ENCODE peak calls at places on chromosomes 13 and 19, in four cellular contexts. X is A549, L is heart left ventricle, C is IMR-90. E is an unnamed sample.

GRCh38 chr19:58409010-58409790 is 751 bp downstream of the ZNF584 start:
- DNase-seq in X (peak; percentile 66), L (no peak), C (peak; percentile 22), E (no peak)

GRCh38 chr13:110557610-110558305 is 3.8 kb downstream of the RAB20 start:
- DNase-seq in X (no peak), L (no peak), C (no peak), E (no peak)

GRCh38 chr19:16048583-16048982 is 27.7 kb upstream of the TPM4 start:
- DNase-seq in X (no peak), L (no peak), C (no peak), E (no peak)

GRCh38 chr19:10195199-10195519 is 406 bp upstream of the DNMT1 start:
- DNase-seq in X (no peak), L (no peak), C (no peak), E (no peak)

GRCh38 chr19:40237791-40238190 is 11.3 kb upstream of the CCNP start:
- DNase-seq in X (no peak), L (no peak), C (no peak), E (no peak)

GRCh38 chr13:24984134-24984533 is 111.8 kb upstream of the PABPC3 start:
- DNase-seq in X (no peak), L (no peak), C (no peak), E (no peak)

GRCh38 chr19:24166055-24166454 is 79.1 kb downstream of the ZNF254 start:
- DNase-seq in X (no peak), L (no peak), C (peak; percentile 65), E (no peak)

GRCh38 chr19:15251010-15251748 is 18.9 kb upstream of the EPHX3 start:
- DNase-seq in X (no peak), L (peak; percentile 88), C (peak; percentile 85), E (no peak)

DNA sequence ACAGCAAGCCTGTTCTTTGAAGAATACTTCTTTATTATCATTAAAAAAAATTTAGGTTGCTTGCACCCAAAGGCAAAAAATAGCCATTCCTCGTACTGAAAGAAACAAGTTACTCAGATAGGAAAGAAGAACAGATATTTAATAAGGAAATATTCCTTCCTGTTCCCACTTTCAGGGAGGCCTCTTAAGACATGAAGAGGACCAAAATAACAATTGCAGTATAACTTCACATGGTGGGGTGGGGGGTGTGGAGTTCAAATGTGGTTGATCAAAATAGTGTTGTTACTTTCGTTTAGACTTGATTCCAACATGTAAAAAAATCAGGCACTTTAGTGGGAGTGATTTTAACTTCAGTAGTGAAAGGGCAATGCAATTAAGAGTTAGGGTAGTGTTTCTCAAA is 3.6 kb downstream of the RGCC start:
- DNase-seq in X (no peak), L (no peak), C (no peak), E (no peak)
- H3K4me1 ChIP-seq in X (no peaks in the 10 kb centered on the region), L (peaks cover 17% of the 10 kb centered on the region), C (peaks cover 21% of the 10 kb centered on the region), E (peaks cover 69% of the 10 kb centered on the region)

GRCh38 chr13:22063416-22064124 is 392.7 kb downstream of the FGF9 start:
- DNase-seq in X (no peak), L (no peak), C (no peak), E (no peak)

GRCh38 chr13:22064854-22065646 is 394.2 kb downstream of the FGF9 start:
- DNase-seq in X (no peak), L (no peak), C (no peak), E (no peak)

GRCh38 chr13:22061806-22062391 is 391.0 kb downstream of the FGF9 start:
- DNase-seq in X (no peak), L (no peak), C (no peak), E (no peak)

GRCh38 chr13:22061371-22061805 is 390.5 kb downstream of the FGF9 start:
- DNase-seq in X (no peak), L (no peak), C (no peak), E (no peak)

DNA sequence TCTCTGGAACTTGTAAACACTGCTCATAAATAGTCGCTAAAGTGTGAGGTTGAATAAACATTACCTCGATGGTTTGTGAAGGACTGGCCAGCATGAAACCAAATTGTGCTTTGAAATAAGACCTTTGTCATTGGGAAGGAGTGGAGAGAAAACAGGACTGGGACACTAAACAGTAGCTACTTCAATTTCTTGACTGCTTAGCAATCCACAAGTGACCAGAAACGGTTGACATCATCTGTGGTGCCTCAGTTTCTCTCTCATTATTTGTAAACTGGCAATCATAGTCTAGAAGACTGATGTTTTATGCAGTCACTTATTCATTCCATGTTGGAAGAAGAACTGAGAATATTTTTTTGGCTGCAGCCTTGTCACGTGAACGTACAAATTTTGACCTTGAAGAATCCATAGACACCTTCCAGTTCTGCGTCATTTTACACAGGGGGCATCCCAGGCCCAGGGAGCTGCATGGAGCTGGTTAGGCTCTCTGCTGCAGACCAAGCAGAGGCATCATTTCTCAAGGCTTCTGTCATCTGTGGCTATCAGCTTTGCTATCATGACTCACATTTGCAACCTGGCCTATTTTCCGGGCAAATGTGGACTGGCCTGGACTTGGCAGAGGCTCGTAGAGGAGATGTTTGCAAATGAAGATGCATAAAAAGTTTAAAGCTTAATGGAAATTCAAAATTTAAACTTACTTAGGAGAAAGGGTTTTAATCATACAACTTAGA is 391.8 kb downstream of the FGF9 start:
- DNase-seq in X (no peak), L (no peak), C (peak; percentile 63), E (no peak)
- H3K27ac ChIP-seq in X (no peak overlapping the region), L (no peak overlapping the region), C (no peak overlapping the region), E (no peak overlapping the region)

DNA sequence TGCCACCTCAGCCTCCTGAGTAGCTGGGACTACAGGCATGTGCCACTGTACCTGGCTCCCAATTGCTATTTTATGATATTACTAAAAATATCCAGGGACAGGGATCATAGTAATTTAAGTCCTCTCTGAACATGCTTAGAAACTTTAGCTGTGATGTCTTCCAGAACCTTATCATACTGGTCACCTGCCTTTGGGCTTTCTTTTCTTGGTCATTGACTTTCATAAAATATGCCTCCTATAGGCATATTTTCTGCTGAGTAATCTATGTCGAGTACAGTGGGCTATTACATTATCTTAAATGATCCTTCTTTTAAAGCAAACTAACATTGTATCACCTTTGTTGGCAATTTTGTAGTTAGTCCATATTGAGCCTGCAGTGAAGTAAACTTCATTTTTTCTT is 6.2 kb downstream of the UCHL3 start:
- DNase-seq in X (no peak), L (no peak), C (no peak), E (no peak)
- TF ChIP-seq POLR2A in X (no peak), L (no peak), C (no peak), E (no peak)

DNA sequence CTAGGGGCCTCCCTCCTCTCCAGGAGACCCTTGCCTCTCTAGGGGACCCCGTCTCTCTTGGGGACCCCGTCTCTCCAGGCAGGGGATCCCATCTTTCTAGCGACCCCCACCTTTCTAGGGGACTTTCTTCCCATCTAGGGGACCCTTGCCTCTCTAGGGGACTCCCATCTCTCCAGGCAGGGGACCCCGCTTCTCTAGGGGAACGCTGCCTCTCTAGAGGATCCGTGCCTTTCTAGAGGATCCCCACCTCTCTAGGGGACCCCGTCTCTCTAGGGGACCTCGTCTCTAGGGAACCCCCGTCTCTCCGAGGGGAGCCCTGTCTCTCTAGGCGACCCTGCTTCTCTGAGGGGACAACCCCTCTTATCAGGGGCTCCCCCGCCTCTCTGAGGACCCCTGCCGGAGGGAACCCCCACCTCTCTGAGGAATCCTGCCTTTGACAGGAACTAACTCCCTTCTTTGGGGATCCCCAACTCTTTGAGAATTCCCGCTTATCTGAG is 19.1 kb upstream of the GATAD2A start:
- DNase-seq in X (no peak), L (no peak), C (no peak), E (no peak)
- H3K4me1 ChIP-seq in X (peaks cover 10% of the 10 kb centered on the region), L (peaks cover 13% of the 10 kb centered on the region), C (peaks cover 8% of the 10 kb centered on the region), E (peaks cover 68% of the 10 kb centered on the region)

DNA sequence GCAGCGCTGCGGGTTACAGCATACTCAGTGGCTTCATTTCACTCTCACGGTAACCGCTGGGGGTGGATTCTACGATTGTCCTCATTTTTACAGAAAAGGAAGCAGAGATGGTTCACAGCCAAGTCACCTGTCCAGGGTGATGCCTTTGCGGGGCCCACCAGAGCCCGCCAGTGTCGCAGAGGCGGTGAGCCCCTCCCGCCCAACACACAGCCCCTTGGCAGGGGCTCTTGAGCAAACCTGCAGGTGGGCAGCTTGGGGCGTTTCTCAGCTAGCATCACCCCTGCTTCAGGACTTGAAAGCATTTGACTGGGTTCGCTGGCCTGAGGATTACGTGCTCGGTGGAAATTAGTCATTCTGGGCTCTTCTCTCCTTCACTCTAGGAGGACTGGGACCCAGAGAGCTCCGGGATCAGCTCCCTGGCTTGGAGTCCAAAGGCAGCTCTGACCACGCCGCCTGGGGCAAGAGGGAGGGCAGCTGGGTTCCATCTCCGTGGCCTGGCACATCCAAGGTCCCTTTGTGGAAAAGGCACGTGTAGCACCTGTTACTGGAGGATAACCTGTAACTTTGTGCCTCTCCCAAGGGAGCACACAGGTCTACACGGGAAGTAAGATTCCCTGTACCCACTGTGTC is 62.5 kb upstream of the F7 start:
- DNase-seq in X (no peak), L (no peak), C (no peak), E (no peak)
- H3K27ac ChIP-seq in X (no peak overlapping the region), L (no peak overlapping the region), C (no peak overlapping the region), E (no peak overlapping the region)

DNA sequence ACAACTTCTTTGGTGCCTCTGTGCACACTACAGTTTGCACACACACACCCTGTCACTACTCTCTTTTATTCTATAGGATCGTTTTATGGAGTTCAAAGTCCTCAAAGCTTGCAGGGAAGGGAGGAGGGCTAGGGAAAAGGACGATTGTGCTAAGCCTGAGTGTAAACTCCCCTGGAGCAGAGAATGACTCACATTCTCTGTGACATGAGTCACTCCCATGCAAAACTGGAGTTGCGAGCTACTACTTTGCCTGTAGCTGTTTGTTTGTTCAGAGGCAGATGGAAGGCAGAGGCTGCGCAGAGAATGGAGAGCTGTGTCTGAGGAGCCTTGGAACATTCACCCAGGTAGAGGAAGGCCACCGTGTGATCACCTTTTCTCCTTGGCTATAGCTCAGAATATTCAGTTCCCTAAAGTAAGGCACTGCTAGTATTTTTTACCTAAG is 80.5 kb upstream of the MBNL2 start:
- DNase-seq in X (peak; percentile 89), L (peak; percentile 37), C (peak; percentile 94), E (peak; percentile 65)
- TF ChIP-seq POLR2A in X (no peak), L (no peak), C (no peak), E (no peak)

GRCh38 chr19:45515081-45515624 is 7.9 kb downstream of the VASP start:
- DNase-seq in X (no peak), L (peak; percentile 70), C (no peak), E (no peak)

GRCh38 chr19:45518469-45518826 is 11.2 kb downstream of the VASP start:
- DNase-seq in X (peak; percentile 61), L (peak; percentile 7), C (no peak), E (no peak)

GRCh38 chr19:45515807-45516401 is 8.6 kb downstream of the VASP start:
- DNase-seq in X (peak; percentile 46), L (peak; percentile 44), C (no peak), E (no peak)

GRCh38 chr19:45517641-45518468 is 10.6 kb downstream of the VASP start:
- DNase-seq in X (no peak), L (peak; percentile 15), C (no peak), E (no peak)

DNA sequence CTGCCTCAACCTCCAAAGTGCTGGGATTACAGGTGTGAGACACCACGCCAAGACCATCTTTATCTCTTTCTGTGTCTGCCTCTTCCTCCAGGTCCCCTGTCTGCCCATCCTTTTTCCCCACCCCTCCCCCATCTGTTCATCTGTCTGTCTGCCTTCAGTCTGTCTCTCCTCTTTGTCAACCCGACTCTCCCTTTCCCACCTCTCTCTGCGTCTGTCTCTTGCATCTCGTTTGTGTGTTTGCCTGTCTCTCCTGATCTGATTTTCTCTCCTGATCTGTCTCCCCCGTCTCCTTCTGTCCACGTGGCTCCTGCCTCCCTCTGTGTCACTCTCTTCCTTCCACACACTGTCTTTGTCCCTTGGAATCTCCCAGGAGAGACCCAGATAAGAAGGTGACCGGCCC is 10.0 kb downstream of the VASP start:
- DNase-seq in X (no peak), L (no peak), C (no peak), E (no peak)
- H3K4me1 ChIP-seq in X (peaks cover 67% of the 10 kb centered on the region), L (peaks cover 23% of the 10 kb centered on the region), C (peaks cover 5% of the 10 kb centered on the region), E (peaks cover 43% of the 10 kb centered on the region)

E was measured in suprapubic skin.